ENCODE peak calls at places on chromosomes 16 and 17, in five cellular contexts. R is T-helper 22 cell, H is dorsolateral prefrontal cortex, P is tibial nerve, V is HTR-8/SVneo. C is an unnamed sample.

GRCh38 chr17:50033316-50033715 is 22.6 kb upstream of the ITGA3 start:
- DNase-seq in V (no peak), P (no peak), H (no peak), R (no peak), C (no peak)

GRCh38 chr16:58053682-58054005 is 28.1 kb downstream of the MMP15 start:
- DNase-seq in V (no peak), R (no peak), P (no peak), H (no peak), C (no peak)

GRCh38 chr16:56613706-56614105 is 5.3 kb downstream of the MT2A start:
- DNase-seq in V (no peak), P (no peak), R (no peak), H (no peak), C (no peak)

GRCh38 chr16:68642436-68643064 is 2.6 kb upstream of the CDH3 start:
- DNase-seq in R (no peak), P (no peak), H (no peak), V (no peak), C (no peak)

GRCh38 chr16:2023098-2023925 is 3.4 kb upstream of the NHERF2 start:
- DNase-seq in R (peak; percentile 84), V (peak; percentile 92), P (peak; percentile 86), H (peak; percentile 90), C (peak; percentile 92)

GRCh38 chr16:23516366-23517137 is 6.3 kb upstream of the GGA2 start:
- DNase-seq in V (no peak), P (no peak), R (no peak), H (no peak), C (no peak)

GRCh38 chr17:10114931-10115535 is 83.4 kb downstream of the GAS7 start:
- DNase-seq in H (peak; percentile 88), R (peak; percentile 63), P (peak; percentile 86), V (peak; percentile 89), C (peak; percentile 79)

GRCh38 chr16:66476328-66477027 is 49.4 kb downstream of the BEAN1 start:
- DNase-seq in P (no peak), V (no peak), R (no peak), H (no peak), C (no peak)

GRCh38 chr17:55391764-55392467 is 29.7 kb downstream of the MMD start:
- DNase-seq in R (no peak), V (no peak), P (no peak), H (no peak), C (no peak)

GRCh38 chr17:4566785-4567184 is 6.4 kb upstream of the GGT6 start:
- DNase-seq in R (no peak), H (peak; percentile 57), V (peak; percentile 85), P (no peak), C (peak; percentile 43)

GRCh38 chr16:85683363-85683762 is 5.4 kb downstream of the GINS2 start:
- DNase-seq in P (no peak), H (no peak), V (no peak), R (no peak), C (no peak)